ENCODE peak calls at places on chromosomes 2 and 18, in six cellular contexts. G is BJ, A is AG04450, C is HFF-Myc, Y is coronary artery, N is lower lobe of right lung. M is an unnamed sample.

GRCh38 chr18:62531078-62531477 is 8.3 kb downstream of the ZCCHC2 start:
- DNase-seq in G (no peak), A (no peak), C (no peak), Y (no peak), N (no peak), M (no peak)

GRCh38 chr18:57775937-57776336 is 27.2 kb downstream of the ATP8B1 start:
- DNase-seq in G (no peak), A (no peak), C (no peak), Y (no peak), N (no peak), M (peak; percentile 35)

GRCh38 chr2:171271380-171271779 is 110.7 kb upstream of the TLK1 start:
- DNase-seq in G (no peak), A (no peak), C (no peak), Y (no peak), N (no peak), M (no peak)

GRCh38 chr2:240887631-240888030 is 8.3 kb downstream of the MAB21L4 start:
- DNase-seq in G (no peak), A (no peak), C (no peak), Y (no peak), N (no peak), M (no peak)

GRCh38 chr2:143205106-143205764 is 76.0 kb downstream of the ARHGAP15 start:
- DNase-seq in G (no peak), A (no peak), C (no peak), Y (no peak), N (no peak), M (no peak)

GRCh38 chr2:11385222-11385621 is 40.8 kb upstream of the ROCK2 start:
- DNase-seq in G (no peak), A (no peak), C (no peak), Y (no peak), N (no peak), M (no peak)

GRCh38 chr2:151945186-151945585 is 117.0 kb upstream of the ARL5A start:
- DNase-seq in G (no peak), A (no peak), C (no peak), Y (no peak), N (no peak), M (no peak)

GRCh38 chr2:114039681-114040080 is 149.8 kb downstream of the ACTR3 start:
- DNase-seq in G (no peak), A (no peak), C (no peak), Y (no peak), N (no peak), M (no peak)

GRCh38 chr18:10476430-10476829 is 22.0 kb downstream of the APCDD1 start:
- DNase-seq in G (peak; percentile 81), A (no peak), C (peak; percentile 91), Y (no peak), N (no peak), M (no peak)

GRCh38 chr18:68489018-68489792 is 225.7 kb downstream of the TMX3 start:
- DNase-seq in G (no peak), A (no peak), C (no peak), Y (no peak), N (no peak), M (no peak)

GRCh38 chr2:142782942-142783443 is 94.5 kb upstream of the KYNU start:
- DNase-seq in G (no peak), A (no peak), C (no peak), Y (no peak), N (no peak), M (no peak)

DNA sequence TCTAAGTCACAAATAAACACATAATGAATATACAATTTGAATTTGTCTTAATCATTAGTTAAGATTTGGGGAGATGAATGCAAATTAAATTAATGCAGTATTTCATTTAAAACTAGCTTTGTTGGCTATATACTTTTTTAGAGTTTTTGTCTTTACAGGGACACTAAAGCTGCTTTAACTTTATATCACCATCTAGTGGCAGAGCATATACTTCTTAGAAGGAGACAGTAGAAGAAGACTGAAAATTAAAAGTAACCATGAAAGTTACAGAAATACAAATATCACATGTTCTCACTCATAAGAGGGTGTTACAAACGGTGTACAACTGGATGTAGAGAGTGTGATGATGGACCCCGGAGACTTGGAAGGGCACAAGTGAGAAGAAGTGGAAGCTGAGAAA is 268.3 kb upstream of the NETO1 start:
- DNase-seq in G (no peak), A (no peak), C (no peak), Y (no peak), N (no peak), M (peak; percentile 4)
- TF ChIP-seq CTCF in G (peak; percentile 51), A (peak; percentile 62), C (no peak), Y (no peak), N (no peak), M (peak; percentile 57)

GRCh38 chr2:134258684-134259408 is 5.0 kb downstream of the MGAT5 start:
- DNase-seq in G (no peak), A (no peak), C (no peak), Y (no peak), N (no peak), M (no peak)

GRCh38 chr2:134256961-134257360 is 3.1 kb downstream of the MGAT5 start:
- DNase-seq in G (no peak), A (no peak), C (no peak), Y (no peak), N (no peak), M (no peak)

GRCh38 chr2:134259571-134259970 is 5.7 kb downstream of the MGAT5 start:
- DNase-seq in G (no peak), A (no peak), C (no peak), Y (no peak), N (no peak), M (no peak)

GRCh38 chr2:134257516-134257915 is 3.6 kb downstream of the MGAT5 start:
- DNase-seq in G (no peak), A (no peak), C (no peak), Y (no peak), N (no peak), M (no peak)

DNA sequence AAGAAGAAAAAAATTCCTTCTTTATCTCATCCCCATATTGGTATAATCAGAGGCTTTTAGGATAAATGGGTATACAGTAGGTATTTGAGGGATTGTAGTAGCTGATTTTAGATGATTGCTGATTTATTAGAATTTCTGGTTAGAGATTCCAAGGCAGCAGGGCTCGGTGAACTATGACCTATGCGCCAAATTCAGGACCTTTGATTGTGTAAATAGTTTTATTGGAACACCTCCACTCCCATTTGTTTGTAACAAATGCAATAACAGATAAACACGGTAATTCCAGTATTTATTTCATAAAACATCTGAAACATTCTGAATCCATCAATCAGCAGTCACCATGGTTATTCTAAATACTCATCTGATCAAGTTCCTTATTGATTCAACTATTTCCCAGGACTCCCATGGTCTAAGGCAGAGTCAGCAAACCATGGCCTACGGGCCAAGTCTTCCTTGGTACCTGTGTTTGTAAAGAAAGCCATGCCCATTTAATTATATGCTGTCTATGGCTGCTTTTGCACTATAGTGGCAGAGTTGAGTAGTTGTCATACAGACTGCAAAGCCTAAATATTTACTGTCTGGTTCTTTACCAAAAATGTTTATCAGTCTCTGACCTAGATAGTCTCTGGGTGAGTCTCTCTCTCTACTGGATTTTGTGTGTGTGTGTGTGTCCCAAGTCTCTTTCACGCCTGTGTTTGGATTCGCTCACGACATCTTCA is 4.3 kb downstream of the MGAT5 start:
- DNase-seq in G (no peak), A (no peak), C (no peak), Y (no peak), N (no peak), M (no peak)
- TF ChIP-seq CTCF in G (no peak), A (no peak), C (no peak), Y (no peak), N (no peak), M (no peak)

GRCh38 chr18:76493213-76494107 is 1.6 kb downstream of the ZNF516 start:
- DNase-seq in G (no peak), A (no peak), C (no peak), Y (no peak), N (no peak), M (no peak)

GRCh38 chr18:76494181-76494540 is 881 bp downstream of the ZNF516 start:
- DNase-seq in G (no peak), A (no peak), C (no peak), Y (no peak), N (no peak), M (no peak)

GRCh38 chr18:76496200-76496890 is 1.3 kb upstream of the ZNF516 start:
- DNase-seq in G (no peak), A (peak; percentile 37), C (no peak), Y (no peak), N (peak; percentile 88), M (no peak)

GRCh38 chr18:76494541-76495403 is at the start of gene ZNF516:
- DNase-seq in G (no peak), A (no peak), C (no peak), Y (no peak), N (peak; percentile 75), M (no peak)

DNA sequence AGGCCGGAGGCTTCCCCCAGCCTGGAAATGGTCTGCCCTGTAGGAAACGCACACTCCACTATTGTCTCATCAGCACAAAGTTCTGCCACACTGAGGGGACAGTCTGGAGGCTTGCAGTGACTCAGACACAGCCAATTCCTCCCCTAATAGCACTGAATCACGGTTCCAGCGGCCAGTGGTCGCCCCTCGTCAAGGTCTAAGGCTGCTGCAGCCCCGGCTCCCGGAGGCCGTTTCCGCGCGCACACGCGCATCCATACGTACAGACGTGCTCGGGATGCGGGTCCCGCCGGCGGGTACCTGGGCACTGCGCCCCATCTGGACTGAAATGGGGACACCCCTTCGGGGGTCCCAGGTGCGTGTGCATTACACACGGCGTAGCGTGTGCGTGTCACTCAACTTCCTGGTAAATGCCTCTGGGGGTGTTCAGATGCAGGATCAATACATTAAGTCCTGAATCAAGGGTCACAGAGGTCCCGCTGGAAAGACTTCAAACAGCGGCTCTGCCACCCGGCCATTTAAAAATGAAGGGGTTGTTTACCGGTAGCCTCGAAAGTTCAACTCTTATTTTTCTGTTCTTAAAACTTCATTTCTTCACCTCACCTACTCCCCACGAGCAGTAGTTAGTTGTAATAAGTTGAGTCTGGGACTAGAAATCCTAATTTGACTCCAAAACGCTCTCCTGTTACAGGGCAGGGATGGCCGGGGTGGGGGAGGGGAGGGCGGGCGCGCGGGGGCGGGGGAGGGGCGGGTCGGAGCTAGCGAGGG is 575 bp upstream of the ZNF516 start:
- DNase-seq in G (no peak), A (no peak), C (no peak), Y (no peak), N (no peak), M (no peak)
- TF ChIP-seq CTCF in G (no peak), A (no peak), C (no peak), Y (no peak), N (no peak), M (no peak)

GRCh38 chr2:25615395-25615794 is 58.0 kb downstream of the DTNB start:
- DNase-seq in G (no peak), A (no peak), C (no peak), Y (no peak), N (no peak), M (no peak)

GRCh38 chr2:25614711-25615110 is 58.7 kb downstream of the DTNB start:
- DNase-seq in G (no peak), A (no peak), C (no peak), Y (no peak), N (no peak), M (no peak)

GRCh38 chr2:25617948-25618646 is 55.3 kb downstream of the DTNB start:
- DNase-seq in G (peak; percentile 36), A (peak; percentile 55), C (no peak), Y (no peak), N (no peak), M (peak; percentile 53)

GRCh38 chr2:25618676-25619075 is 54.7 kb downstream of the DTNB start:
- DNase-seq in G (peak; percentile 33), A (no peak), C (peak; percentile 10), Y (no peak), N (no peak), M (peak; percentile 44)

DNA sequence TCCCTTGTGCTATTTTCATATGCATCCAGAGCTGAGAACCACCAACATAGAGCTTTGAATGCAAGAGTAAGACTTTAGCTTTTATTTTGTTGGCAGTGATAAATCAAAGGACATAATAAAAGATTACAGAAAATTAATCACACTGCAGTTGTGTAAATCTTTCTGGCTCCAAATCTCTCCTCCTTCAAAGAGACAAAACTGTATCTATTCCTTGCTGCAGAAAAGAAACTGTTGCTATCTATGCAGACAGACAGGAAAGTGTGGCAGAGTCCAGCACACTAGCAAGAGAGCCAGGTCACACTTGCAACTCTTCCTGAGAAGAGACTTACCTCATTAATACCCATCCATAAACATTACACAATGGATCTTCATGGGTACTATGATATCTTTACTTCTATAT is 57.5 kb downstream of the DTNB start:
- DNase-seq in G (no peak), A (no peak), C (no peak), Y (no peak), N (no peak), M (no peak)
- TF ChIP-seq CTCF in G (no peak), A (no peak), C (no peak), Y (no peak), N (no peak), M (no peak)

M was measured in kidney epithelial cell.